ENCODE peak calls at places on chromosomes 1 and 21, in seven cellular contexts. One of them, this sample, is unnamed.

GRCh38 chr1:179921472-179921871 is 33.1 kb upstream of the CEP350 start:
- DNase-seq in PC-3: no peak
- DNase-seq in neural progenitor cell: peak
- DNase-seq in HCT116: no peak
- DNase-seq in GM23248: no peak
- DNase-seq in MM.1S: no peak
- DNase-seq in hepatocyte: no peak
- DNase-seq in this sample: peak

GRCh38 chr21:15063081-15063820 is 1.5 kb downstream of the NRIP1 start:
- DNase-seq in HCT116: no peak
- DNase-seq in GM23248: peak
- DNase-seq in neural progenitor cell: peak
- DNase-seq in PC-3: peak
- DNase-seq in hepatocyte: peak
- DNase-seq in MM.1S: peak
- DNase-seq in this sample: no peak

GRCh38 chr1:228236744-228237143 is 28.9 kb downstream of the OBSCN start:
- DNase-seq in neural progenitor cell: peak
- DNase-seq in GM23248: peak
- DNase-seq in HCT116: peak
- DNase-seq in hepatocyte: peak
- DNase-seq in PC-3: peak
- DNase-seq in MM.1S: no peak
- DNase-seq in this sample: peak

GRCh38 chr1:214549604-214550338 is 1.6 kb downstream of the PTPN14 start:
- DNase-seq in MM.1S: no peak
- DNase-seq in GM23248: peak
- DNase-seq in hepatocyte: peak
- DNase-seq in HCT116: no peak
- DNase-seq in PC-3: peak
- DNase-seq in neural progenitor cell: peak
- DNase-seq in this sample: peak

GRCh38 chr21:45554477-45555175 is 12.4 kb upstream of the SLC19A1 start:
- DNase-seq in HCT116: peak
- DNase-seq in hepatocyte: peak
- DNase-seq in PC-3: peak
- DNase-seq in GM23248: peak
- DNase-seq in neural progenitor cell: peak
- DNase-seq in MM.1S: peak
- DNase-seq in this sample: peak

GRCh38 chr1:20665736-20666135 is 4.6 kb upstream of the DDOST start:
- DNase-seq in GM23248: no peak
- DNase-seq in HCT116: no peak
- DNase-seq in hepatocyte: no peak
- DNase-seq in neural progenitor cell: no peak
- DNase-seq in PC-3: no peak
- DNase-seq in MM.1S: no peak
- DNase-seq in this sample: no peak

GRCh38 chr21:41566500-41567014 is 58.6 kb upstream of the TMPRSS2 start:
- DNase-seq in PC-3: no peak
- DNase-seq in neural progenitor cell: no peak
- DNase-seq in GM23248: no peak
- DNase-seq in MM.1S: no peak
- DNase-seq in HCT116: no peak
- DNase-seq in hepatocyte: no peak
- DNase-seq in this sample: no peak

GRCh38 chr21:31479714-31480113 is 135.7 kb upstream of the TIAM1 start:
- DNase-seq in neural progenitor cell: peak
- DNase-seq in GM23248: no peak
- DNase-seq in MM.1S: no peak
- DNase-seq in hepatocyte: no peak
- DNase-seq in PC-3: no peak
- DNase-seq in HCT116: no peak
- DNase-seq in this sample: no peak

GRCh38 chr1:156421062-156421938 is 52.3 kb downstream of the RHBG start:
- DNase-seq in MM.1S: peak
- DNase-seq in neural progenitor cell: peak
- DNase-seq in hepatocyte: peak
- DNase-seq in HCT116: peak
- DNase-seq in GM23248: peak
- DNase-seq in PC-3: peak
- DNase-seq in this sample: peak

GRCh38 chr1:92808353-92808752 is 23.4 kb upstream of the EVI5 start:
- DNase-seq in neural progenitor cell: no peak
- DNase-seq in HCT116: no peak
- DNase-seq in MM.1S: no peak
- DNase-seq in PC-3: peak
- DNase-seq in GM23248: peak
- DNase-seq in hepatocyte: no peak
- DNase-seq in this sample: no peak

GRCh38 chr1:175354080-175354479 is 161.5 kb upstream of the KIAA0040 start:
- DNase-seq in PC-3: no peak
- DNase-seq in HCT116: no peak
- DNase-seq in neural progenitor cell: no peak
- DNase-seq in MM.1S: no peak
- DNase-seq in GM23248: no peak
- DNase-seq in hepatocyte: no peak
- DNase-seq in this sample: no peak

GRCh38 chr1:248802454-248802853 is 23.3 kb downstream of the SH3BP5L start:
- DNase-seq in neural progenitor cell: no peak
- DNase-seq in GM23248: no peak
- DNase-seq in hepatocyte: no peak
- DNase-seq in MM.1S: no peak
- DNase-seq in PC-3: no peak
- DNase-seq in HCT116: no peak
- DNase-seq in this sample: no peak

GRCh38 chr1:239803666-239804228 is 287.9 kb upstream of the FMN2 start:
- DNase-seq in PC-3: no peak
- DNase-seq in MM.1S: no peak
- DNase-seq in HCT116: no peak
- DNase-seq in neural progenitor cell: no peak
- DNase-seq in GM23248: no peak
- DNase-seq in hepatocyte: no peak
- DNase-seq in this sample: peak

GRCh38 chr1:9449106-9449627 is 90.1 kb upstream of the SLC25A33 start:
- DNase-seq in PC-3: no peak
- DNase-seq in HCT116: no peak
- DNase-seq in hepatocyte: peak
- DNase-seq in neural progenitor cell: no peak
- DNase-seq in MM.1S: no peak
- DNase-seq in GM23248: peak
- DNase-seq in this sample: no peak

GRCh38 chr1:109802136-109802900 is 38.6 kb upstream of the EPS8L3 start:
- DNase-seq in MM.1S: peak
- DNase-seq in PC-3: no peak
- DNase-seq in HCT116: no peak
- DNase-seq in GM23248: no peak
- DNase-seq in hepatocyte: no peak
- DNase-seq in neural progenitor cell: no peak
- DNase-seq in this sample: no peak

DNA sequence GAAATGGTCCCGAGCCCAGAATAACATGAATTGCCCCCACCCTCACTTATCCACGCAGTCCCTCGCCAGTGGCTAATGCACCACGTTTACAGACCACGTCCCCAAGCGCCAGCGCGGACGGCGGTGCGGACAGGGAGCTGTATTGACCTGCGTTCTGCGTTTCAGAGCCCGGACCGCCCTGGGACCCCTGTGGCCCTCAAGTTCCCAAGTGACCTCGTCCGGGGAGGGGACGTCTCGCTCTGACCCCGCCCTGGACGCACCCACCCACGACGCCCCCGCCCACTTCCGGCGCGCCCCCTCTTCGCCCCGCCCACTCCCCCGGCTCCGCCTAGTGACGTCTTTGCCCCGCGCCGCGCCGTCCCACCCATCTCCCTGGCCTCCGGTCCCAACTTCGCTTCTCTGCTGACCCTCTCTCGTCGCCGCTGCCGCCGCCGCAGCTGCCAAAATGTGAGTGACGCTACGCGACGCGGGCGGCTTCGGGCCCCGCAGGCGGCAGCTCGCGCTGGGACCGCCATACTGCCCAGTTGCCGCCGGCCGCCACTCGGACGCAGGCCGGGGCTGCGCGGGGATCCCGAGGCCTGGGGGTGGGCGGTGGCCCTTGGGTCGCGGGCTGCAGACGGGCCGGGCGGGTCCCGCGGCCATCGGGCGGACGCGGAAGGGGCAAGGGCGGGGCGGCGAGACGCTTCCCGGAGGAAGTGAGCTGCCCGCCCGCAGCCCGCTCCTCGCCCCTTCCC is at the start of gene VAMP3:
- DNase-seq in MM.1S: peak
- DNase-seq in HCT116: peak
- DNase-seq in hepatocyte: peak
- DNase-seq in GM23248: peak
- DNase-seq in neural progenitor cell: peak
- DNase-seq in PC-3: peak
- DNase-seq in this sample: peak
- TF ChIP-seq EZH2 in MM.1S: no peak
- TF ChIP-seq EZH2 in HCT116: no peak
- TF ChIP-seq EZH2 in hepatocyte: no peak
- TF ChIP-seq EZH2 in GM23248: no peak
- TF ChIP-seq EZH2 in neural progenitor cell: no peak
- TF ChIP-seq EZH2 in PC-3: no peak
- TF ChIP-seq EZH2 in this sample: no peak

GRCh38 chr1:78210167-78210566 is 164.4 kb downstream of the GIPC2 start:
- DNase-seq in neural progenitor cell: no peak
- DNase-seq in PC-3: peak
- DNase-seq in MM.1S: no peak
- DNase-seq in hepatocyte: no peak
- DNase-seq in HCT116: no peak
- DNase-seq in GM23248: peak
- DNase-seq in this sample: no peak
- H3K4me2 ChIP-seq in neural progenitor cell: no peak
- H3K4me2 ChIP-seq in PC-3: no peak
- H3K4me2 ChIP-seq in MM.1S: no peak
- H3K4me2 ChIP-seq in hepatocyte: no peak
- H3K4me2 ChIP-seq in HCT116: no peak
- H3K4me2 ChIP-seq in GM23248: no peak
- H3K4me2 ChIP-seq in this sample: no peak

GRCh38 chr1:77060000-77060399 is 159.2 kb downstream of the PIGK start:
- DNase-seq in neural progenitor cell: peak
- DNase-seq in HCT116: no peak
- DNase-seq in MM.1S: no peak
- DNase-seq in GM23248: no peak
- DNase-seq in hepatocyte: no peak
- DNase-seq in PC-3: peak
- DNase-seq in this sample: peak
- TF ChIP-seq EZH2phosphoT487 in neural progenitor cell: no peak
- TF ChIP-seq EZH2phosphoT487 in HCT116: no peak
- TF ChIP-seq EZH2phosphoT487 in MM.1S: no peak
- TF ChIP-seq EZH2phosphoT487 in GM23248: no peak
- TF ChIP-seq EZH2phosphoT487 in hepatocyte: no peak
- TF ChIP-seq EZH2phosphoT487 in PC-3: no peak
- TF ChIP-seq EZH2phosphoT487 in this sample: no peak

DNA sequence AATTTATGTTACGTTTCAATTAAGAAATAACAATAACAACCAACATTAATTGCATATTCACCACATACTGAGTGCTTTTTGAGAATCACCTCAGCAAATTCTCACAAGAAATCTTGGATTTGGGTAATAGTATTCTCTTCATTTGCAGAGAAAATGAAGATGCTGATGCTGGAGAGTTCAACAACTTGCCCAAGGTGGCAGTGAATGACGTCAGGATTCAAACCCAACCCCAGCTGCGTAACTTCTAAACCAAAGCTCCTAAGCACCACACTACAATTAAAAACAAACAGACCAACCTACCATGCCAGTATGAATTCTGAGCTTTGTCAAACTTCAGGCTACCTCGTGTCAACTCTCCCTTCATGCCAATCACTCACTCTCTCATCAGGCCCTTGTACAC is 46.7 kb upstream of the GJB5 start:
- DNase-seq in GM23248: no peak
- DNase-seq in MM.1S: no peak
- DNase-seq in neural progenitor cell: no peak
- DNase-seq in HCT116: no peak
- DNase-seq in hepatocyte: no peak
- DNase-seq in PC-3: no peak
- DNase-seq in this sample: no peak
- TF ChIP-seq EZH2 in GM23248: no peak
- TF ChIP-seq EZH2 in MM.1S: no peak
- TF ChIP-seq EZH2 in neural progenitor cell: no peak
- TF ChIP-seq EZH2 in HCT116: no peak
- TF ChIP-seq EZH2 in hepatocyte: no peak
- TF ChIP-seq EZH2 in PC-3: no peak
- TF ChIP-seq EZH2 in this sample: no peak

DNA sequence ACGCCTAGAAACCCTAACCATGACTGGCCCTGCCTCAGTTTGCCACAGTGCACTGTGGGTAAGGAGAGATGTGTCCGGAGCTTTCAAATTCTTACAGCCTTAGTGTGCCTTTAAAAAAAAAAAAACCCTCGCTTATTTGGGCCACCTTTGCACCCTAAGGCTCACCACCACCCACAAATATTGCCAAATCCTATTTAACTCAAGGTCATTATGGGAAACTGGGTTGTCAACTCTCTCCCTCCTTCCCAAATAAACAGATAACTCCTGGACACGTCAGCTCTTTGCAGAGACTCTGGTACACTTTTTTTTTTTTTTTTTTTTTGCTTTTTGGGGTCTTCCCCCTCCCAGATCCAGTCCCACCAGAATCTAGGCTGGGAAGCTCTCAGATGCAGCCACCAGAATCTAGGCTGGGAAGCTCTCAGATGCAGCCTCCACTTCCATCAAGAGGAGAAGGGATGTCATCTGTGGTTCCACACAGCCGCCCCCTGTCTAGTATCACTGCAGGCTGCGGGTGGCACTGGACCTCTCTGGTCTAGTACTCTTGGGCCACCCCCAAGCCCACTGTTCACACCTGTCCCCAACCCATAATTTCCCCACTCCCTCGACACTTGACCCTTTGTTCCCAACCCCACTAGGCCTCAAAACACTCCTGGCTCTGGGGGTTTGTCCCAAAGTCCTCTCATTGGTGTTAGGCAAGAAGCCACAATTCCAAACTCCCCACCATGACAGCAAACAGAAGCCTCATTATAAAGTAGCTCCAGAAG is 3.4 kb downstream of the DHRS3 start:
- DNase-seq in GM23248: no peak
- DNase-seq in PC-3: no peak
- DNase-seq in MM.1S: no peak
- DNase-seq in hepatocyte: no peak
- DNase-seq in neural progenitor cell: no peak
- DNase-seq in HCT116: no peak
- DNase-seq in this sample: no peak
- H3K4me2 ChIP-seq in GM23248: peak
- H3K4me2 ChIP-seq in PC-3: peak
- H3K4me2 ChIP-seq in MM.1S: no peak
- H3K4me2 ChIP-seq in hepatocyte: peak
- H3K4me2 ChIP-seq in neural progenitor cell: peak
- H3K4me2 ChIP-seq in HCT116: peak
- H3K4me2 ChIP-seq in this sample: peak

GRCh38 chr1:46317323-46317722 is 13.8 kb downstream of the UQCRH start:
- DNase-seq in HCT116: no peak
- DNase-seq in PC-3: no peak
- DNase-seq in hepatocyte: no peak
- DNase-seq in MM.1S: no peak
- DNase-seq in neural progenitor cell: no peak
- DNase-seq in GM23248: no peak
- DNase-seq in this sample: no peak

GRCh38 chr1:46310321-46310720 is 6.8 kb downstream of the UQCRH start:
- DNase-seq in HCT116: no peak
- DNase-seq in GM23248: no peak
- DNase-seq in hepatocyte: no peak
- DNase-seq in neural progenitor cell: no peak
- DNase-seq in MM.1S: no peak
- DNase-seq in PC-3: no peak
- DNase-seq in this sample: no peak

GRCh38 chr1:46315669-46316403 is 12.3 kb downstream of the UQCRH start:
- DNase-seq in MM.1S: no peak
- DNase-seq in PC-3: peak
- DNase-seq in HCT116: no peak
- DNase-seq in GM23248: peak
- DNase-seq in neural progenitor cell: no peak
- DNase-seq in hepatocyte: no peak
- DNase-seq in this sample: no peak
- TF ChIP-seq EZH2phosphoT487 in MM.1S: no peak
- TF ChIP-seq EZH2phosphoT487 in PC-3: no peak
- TF ChIP-seq EZH2phosphoT487 in HCT116: no peak
- TF ChIP-seq EZH2phosphoT487 in GM23248: no peak
- TF ChIP-seq EZH2phosphoT487 in neural progenitor cell: no peak
- TF ChIP-seq EZH2phosphoT487 in hepatocyte: no peak
- TF ChIP-seq EZH2phosphoT487 in this sample: no peak